ENCODE peak calls at places on chromosomes 4 and X, in four cellular contexts. U, B, D and Q are unnamed samples.

GRCh38 chr4:17168571-17168970 is 270.1 kb upstream of the LDB2 start:
- DNase-seq in U (no peak), D (no peak), B (no peak), Q (peak; percentile 77)

GRCh38 chrX:14776901-14777300 is 96.0 kb downstream of the FANCB start:
- DNase-seq in U (no peak), B (no peak), D (no peak), Q (no peak)

GRCh38 chrX:17375631-17376380 is 806 bp downstream of the NHS start:
- DNase-seq in D (no peak), B (peak; percentile 33), U (peak; percentile 69), Q (peak; percentile 27)

GRCh38 chrX:11566814-11567213 is 98.9 kb downstream of the ARHGAP6 start:
- DNase-seq in U (no peak), B (no peak), D (no peak), Q (peak; percentile 3)

GRCh38 chrX:13552892-13553291 is 16.5 kb upstream of the EGFL6 start:
- DNase-seq in U (no peak), B (no peak), D (no peak), Q (no peak)

GRCh38 chrX:123756320-123756719 is 23.5 kb upstream of the THOC2 start:
- DNase-seq in D (no peak), U (no peak), B (no peak), Q (peak; percentile 46)

GRCh38 chrX:8323356-8323755 is 141.3 kb upstream of the VCX3B start:
- DNase-seq in U (no peak), B (no peak), D (no peak), Q (no peak)

GRCh38 chrX:45849261-45849660 is 648.6 kb upstream of the DIPK2B start:
- DNase-seq in U (peak; percentile 30), D (no peak), B (no peak), Q (peak; percentile 72)

GRCh38 chrX:10110984-10111363 is 45.8 kb upstream of the CLCN4 start:
- DNase-seq in D (no peak), B (no peak), U (no peak), Q (no peak)

GRCh38 chrX:40310016-40310415 is 212.3 kb upstream of the BCOR start:
- DNase-seq in B (no peak), U (no peak), D (no peak), Q (no peak)

GRCh38 chr4:112386051-112386450 is 88.9 kb downstream of the ALPK1 start:
- DNase-seq in D (no peak), U (no peak), B (no peak), Q (no peak)

GRCh38 chrX:51860679-51861078 is 32.7 kb upstream of the MAGED1 start:
- DNase-seq in B (no peak), U (peak; percentile 37), D (peak; percentile 1), Q (no peak)

GRCh38 chr4:156815717-156816319 is 155.8 kb downstream of the PDGFC start:
- DNase-seq in D (no peak), U (no peak), B (no peak), Q (no peak)

GRCh38 chr4:155032521-155033229 is 175.8 kb upstream of the NPY2R start:
- DNase-seq in D (no peak), U (no peak), B (no peak), Q (peak; percentile 21)

GRCh38 chr4:175298119-175298518 is 380.0 kb downstream of the ADAM29 start:
- DNase-seq in B (no peak), U (no peak), D (no peak), Q (peak; percentile 15)

GRCh38 chr4:38456096-38456495 is 207.9 kb upstream of the KLF3 start:
- DNase-seq in D (no peak), U (no peak), B (peak; percentile 49), Q (no peak)

GRCh38 chr4:39363773-39364393 is 2.3 kb downstream of the RFC1 start:
- DNase-seq in U (no peak), B (no peak), D (no peak), Q (no peak)

GRCh38 chrX:70134116-70134477 is 850 bp downstream of the IGBP1 start:
- DNase-seq in B (no peak), D (no peak), U (peak; percentile 7), Q (peak; percentile 6)

GRCh38 chr4:2339458-2340271 is 77.8 kb upstream of the MXD4 start:
- DNase-seq in U (no peak), B (peak; percentile 22), D (no peak), Q (no peak)

GRCh38 chr4:54316139-54316538 is 87.0 kb downstream of the PDGFRA start:
- DNase-seq in D (no peak), U (no peak), B (no peak), Q (no peak)

GRCh38 chr4:169745291-169745690 is 12.5 kb downstream of the HPF1 start:
- DNase-seq in B (no peak), U (no peak), D (no peak), Q (peak; percentile 65)

GRCh38 chr4:144449623-144450022 is 196.3 kb upstream of the HHIP start:
- DNase-seq in B (no peak), U (peak; percentile 18), D (no peak), Q (no peak)

GRCh38 chr4:158610790-158611189 is 60.9 kb downstream of the C4orf46 start:
- DNase-seq in U (no peak), D (no peak), B (no peak), Q (peak; percentile 8)

GRCh38 chr4:21211836-21212235 is 511.6 kb downstream of the PACRGL start:
- DNase-seq in U (no peak), D (no peak), B (no peak), Q (no peak)

GRCh38 chr4:144289687-144290433 is 149.3 kb upstream of the GYPA start:
- DNase-seq in U (no peak), B (no peak), D (no peak), Q (no peak)

GRCh38 chrX:79138658-79139241 is 5.7 kb upstream of the GPR174 start:
- DNase-seq in U (no peak), B (no peak), D (no peak), Q (no peak)

GRCh38 chrX:55524487-55524886 is 34.8 kb upstream of the USP51 start:
- DNase-seq in U (peak; percentile 0), D (no peak), B (no peak), Q (no peak)

GRCh38 chr4:89539797-89540711 is 232.5 kb upstream of the GPRIN3 start:
- DNase-seq in D (no peak), U (no peak), B (no peak), Q (no peak)

GRCh38 chr4:6092971-6093370 is 74.7 kb upstream of the C4orf50 start:
- DNase-seq in U (no peak), D (no peak), B (no peak), Q (no peak)

GRCh38 chrX:136867518-136867917 is 13.0 kb downstream of the RBMX start:
- DNase-seq in B (no peak), U (no peak), D (no peak), Q (peak; percentile 10)

GRCh38 chr4:2942037-2942531 is 21.1 kb downstream of the NOP14 start:
- DNase-seq in D (no peak), U (no peak), B (no peak), Q (no peak)

GRCh38 chr4:16827762-16828724 is 70.4 kb downstream of the LDB2 start:
- DNase-seq in D (no peak), B (no peak), U (no peak), Q (no peak)

GRCh38 chr4:101667348-101667747 is 123.2 kb upstream of the BANK1 start:
- DNase-seq in B (no peak), U (no peak), D (no peak), Q (peak; percentile 35)

GRCh38 chr4:124708517-124709300 is 3.8 kb downstream of the ANKRD50 start:
- DNase-seq in D (no peak), U (no peak), B (no peak), Q (no peak)

GRCh38 chr4:5895287-5895686 is 2.4 kb upstream of the CRMP1 start:
- DNase-seq in B (no peak), U (no peak), D (no peak), Q (no peak)

GRCh38 chr4:55444822-55445221 is 49.1 kb downstream of the TMEM165 start:
- DNase-seq in B (no peak), D (no peak), U (peak; percentile 23), Q (peak; percentile 22)

GRCh38 chr4:76447326-76447954 is 12.4 kb downstream of the SHROOM3 start:
- DNase-seq in D (no peak), B (no peak), U (no peak), Q (no peak)

GRCh38 chrX:9317174-9317573 is 147.7 kb upstream of the TBL1X start:
- DNase-seq in U (no peak), B (no peak), D (no peak), Q (no peak)

GRCh38 chrX:54786972-54787371 is 11.1 kb downstream of the ITIH6 start:
- DNase-seq in B (peak; percentile 39), D (no peak), U (peak; percentile 5), Q (no peak)